ENCODE peak calls at places on chromosomes 13 and 19, in eight cellular contexts. One of them, this sample, is unnamed.
A peak's percentile ranks its signal among the peaks of the same experiment; 100 is the strongest.

GRCh38 chr13:37681295-37682032 is 82.9 kb upstream of the POSTN start:
- DNase-seq in HFFc6: peak; percentile 78
- DNase-seq in tibial nerve: no peak
- DNase-seq in H9: no peak
- DNase-seq in BJ: peak; percentile 79
- DNase-seq in glutamatergic neuron: no peak
- DNase-seq in mesothelial cell of epicardium: no peak
- DNase-seq in lung: no peak
- DNase-seq in this sample: no peak

GRCh38 chr19:507286-508203 is at the start of gene TPGS1:
- DNase-seq in HFFc6: peak; percentile 44
- DNase-seq in tibial nerve: peak; percentile 51
- DNase-seq in H9: peak; percentile 84
- DNase-seq in BJ: no peak
- DNase-seq in glutamatergic neuron: peak; percentile 89
- DNase-seq in mesothelial cell of epicardium: peak; percentile 82
- DNase-seq in lung: peak; percentile 73
- DNase-seq in this sample: peak; percentile 87

GRCh38 chr13:91357613-91358383 is 10.3 kb downstream of the MIR17HG start:
- DNase-seq in HFFc6: no peak
- DNase-seq in tibial nerve: no peak
- DNase-seq in H9: no peak
- DNase-seq in BJ: no peak
- DNase-seq in glutamatergic neuron: no peak
- DNase-seq in mesothelial cell of epicardium: no peak
- DNase-seq in lung: no peak
- DNase-seq in this sample: no peak

GRCh38 chr13:80010846-80011245 is 330.1 kb downstream of the SPRY2 start:
- DNase-seq in HFFc6: no peak
- DNase-seq in tibial nerve: no peak
- DNase-seq in H9: no peak
- DNase-seq in BJ: no peak
- DNase-seq in glutamatergic neuron: no peak
- DNase-seq in mesothelial cell of epicardium: no peak
- DNase-seq in lung: no peak
- DNase-seq in this sample: no peak

GRCh38 chr19:843180-843835 is 2.5 kb downstream of the PRTN3 start:
- DNase-seq in HFFc6: no peak
- DNase-seq in tibial nerve: no peak
- DNase-seq in H9: peak; percentile 69
- DNase-seq in BJ: no peak
- DNase-seq in glutamatergic neuron: peak; percentile 62
- DNase-seq in mesothelial cell of epicardium: no peak
- DNase-seq in lung: no peak
- DNase-seq in this sample: peak; percentile 76

GRCh38 chr19:52957591-52957990 is 5.1 kb downstream of the ZNF816 start:
- DNase-seq in HFFc6: no peak
- DNase-seq in tibial nerve: no peak
- DNase-seq in H9: no peak
- DNase-seq in BJ: no peak
- DNase-seq in glutamatergic neuron: no peak
- DNase-seq in mesothelial cell of epicardium: no peak
- DNase-seq in lung: no peak
- DNase-seq in this sample: no peak

GRCh38 chr19:32605544-32605943 is 24.6 kb downstream of the PDCD5 start:
- DNase-seq in HFFc6: no peak
- DNase-seq in tibial nerve: no peak
- DNase-seq in H9: no peak
- DNase-seq in BJ: no peak
- DNase-seq in glutamatergic neuron: no peak
- DNase-seq in mesothelial cell of epicardium: no peak
- DNase-seq in lung: no peak
- DNase-seq in this sample: no peak

GRCh38 chr19:42079886-42080763 is 4.2 kb downstream of the ZNF574 start:
- DNase-seq in HFFc6: no peak
- DNase-seq in tibial nerve: no peak
- DNase-seq in H9: no peak
- DNase-seq in BJ: no peak
- DNase-seq in glutamatergic neuron: no peak
- DNase-seq in mesothelial cell of epicardium: no peak
- DNase-seq in lung: no peak
- DNase-seq in this sample: no peak

GRCh38 chr19:7191946-7192691 is 102.1 kb downstream of the INSR start:
- DNase-seq in HFFc6: no peak
- DNase-seq in tibial nerve: no peak
- DNase-seq in H9: no peak
- DNase-seq in BJ: no peak
- DNase-seq in glutamatergic neuron: no peak
- DNase-seq in mesothelial cell of epicardium: no peak
- DNase-seq in lung: no peak
- DNase-seq in this sample: no peak

GRCh38 chr19:38848299-38849146 is 1.3 kb downstream of the HNRNPL start:
- DNase-seq in HFFc6: no peak
- DNase-seq in tibial nerve: no peak
- DNase-seq in H9: no peak
- DNase-seq in BJ: no peak
- DNase-seq in glutamatergic neuron: no peak
- DNase-seq in mesothelial cell of epicardium: no peak
- DNase-seq in lung: no peak
- DNase-seq in this sample: no peak

GRCh38 chr19:10611907-10612306 is 13.4 kb upstream of the SLC44A2 start:
- DNase-seq in HFFc6: no peak
- DNase-seq in tibial nerve: no peak
- DNase-seq in H9: no peak
- DNase-seq in BJ: no peak
- DNase-seq in glutamatergic neuron: no peak
- DNase-seq in mesothelial cell of epicardium: no peak
- DNase-seq in lung: no peak
- DNase-seq in this sample: no peak

GRCh38 chr19:40599331-40600085 is 1.7 kb upstream of the LTBP4 start:
- DNase-seq in HFFc6: no peak
- DNase-seq in tibial nerve: no peak
- DNase-seq in H9: peak; percentile 48
- DNase-seq in BJ: no peak
- DNase-seq in glutamatergic neuron: no peak
- DNase-seq in mesothelial cell of epicardium: no peak
- DNase-seq in lung: no peak
- DNase-seq in this sample: no peak

GRCh38 chr13:97855570-97855970 is 97.9 kb upstream of the IPO5 start:
- DNase-seq in HFFc6: peak; percentile 66
- DNase-seq in tibial nerve: no peak
- DNase-seq in H9: peak; percentile 46
- DNase-seq in BJ: peak; percentile 40
- DNase-seq in glutamatergic neuron: peak; percentile 37
- DNase-seq in mesothelial cell of epicardium: no peak
- DNase-seq in lung: no peak
- DNase-seq in this sample: peak; percentile 55

GRCh38 chr13:111485491-111486250 is 165.2 kb downstream of the TEX29 start:
- DNase-seq in HFFc6: no peak
- DNase-seq in tibial nerve: no peak
- DNase-seq in H9: no peak
- DNase-seq in BJ: no peak
- DNase-seq in glutamatergic neuron: no peak
- DNase-seq in mesothelial cell of epicardium: no peak
- DNase-seq in lung: no peak
- DNase-seq in this sample: no peak

GRCh38 chr19:11151181-11151580 is 4.4 kb downstream of the SPC24 start:
- DNase-seq in HFFc6: no peak
- DNase-seq in tibial nerve: no peak
- DNase-seq in H9: no peak
- DNase-seq in BJ: no peak
- DNase-seq in glutamatergic neuron: no peak
- DNase-seq in mesothelial cell of epicardium: no peak
- DNase-seq in lung: no peak
- DNase-seq in this sample: no peak

GRCh38 chr13:21872795-21873194 is 201.9 kb downstream of the FGF9 start:
- DNase-seq in HFFc6: no peak
- DNase-seq in tibial nerve: no peak
- DNase-seq in H9: no peak
- DNase-seq in BJ: no peak
- DNase-seq in glutamatergic neuron: no peak
- DNase-seq in mesothelial cell of epicardium: no peak
- DNase-seq in lung: peak; percentile 26
- DNase-seq in this sample: no peak

GRCh38 chr13:49995535-49996165 is 1.2 kb upstream of the TRIM13 start:
- DNase-seq in HFFc6: no peak
- DNase-seq in tibial nerve: no peak
- DNase-seq in H9: no peak
- DNase-seq in BJ: no peak
- DNase-seq in glutamatergic neuron: no peak
- DNase-seq in mesothelial cell of epicardium: no peak
- DNase-seq in lung: no peak
- DNase-seq in this sample: no peak

GRCh38 chr13:43376596-43376995 is 353.2 kb downstream of the DNAJC15 start:
- DNase-seq in HFFc6: no peak
- DNase-seq in tibial nerve: no peak
- DNase-seq in H9: no peak
- DNase-seq in BJ: no peak
- DNase-seq in glutamatergic neuron: no peak
- DNase-seq in mesothelial cell of epicardium: no peak
- DNase-seq in lung: no peak
- DNase-seq in this sample: no peak

GRCh38 chr13:98626298-98626940 is 49.5 kb upstream of the STK24 start:
- DNase-seq in HFFc6: no peak
- DNase-seq in tibial nerve: no peak
- DNase-seq in H9: no peak
- DNase-seq in BJ: no peak
- DNase-seq in glutamatergic neuron: no peak
- DNase-seq in mesothelial cell of epicardium: no peak
- DNase-seq in lung: no peak
- DNase-seq in this sample: no peak

GRCh38 chr19:47414469-47414868 is 4.9 kb downstream of the MEIS3 start:
- DNase-seq in HFFc6: no peak
- DNase-seq in tibial nerve: no peak
- DNase-seq in H9: no peak
- DNase-seq in BJ: no peak
- DNase-seq in glutamatergic neuron: peak; percentile 62
- DNase-seq in mesothelial cell of epicardium: no peak
- DNase-seq in lung: no peak
- DNase-seq in this sample: peak; percentile 46
- TF ChIP-seq CTCF in HFFc6: no peak
- TF ChIP-seq CTCF in tibial nerve: no peak
- TF ChIP-seq CTCF in H9: peak; percentile 54
- TF ChIP-seq CTCF in BJ: no peak
- TF ChIP-seq CTCF in glutamatergic neuron: no peak
- TF ChIP-seq CTCF in mesothelial cell of epicardium: no peak
- TF ChIP-seq CTCF in lung: no peak
- TF ChIP-seq CTCF in this sample: no peak

DNA sequence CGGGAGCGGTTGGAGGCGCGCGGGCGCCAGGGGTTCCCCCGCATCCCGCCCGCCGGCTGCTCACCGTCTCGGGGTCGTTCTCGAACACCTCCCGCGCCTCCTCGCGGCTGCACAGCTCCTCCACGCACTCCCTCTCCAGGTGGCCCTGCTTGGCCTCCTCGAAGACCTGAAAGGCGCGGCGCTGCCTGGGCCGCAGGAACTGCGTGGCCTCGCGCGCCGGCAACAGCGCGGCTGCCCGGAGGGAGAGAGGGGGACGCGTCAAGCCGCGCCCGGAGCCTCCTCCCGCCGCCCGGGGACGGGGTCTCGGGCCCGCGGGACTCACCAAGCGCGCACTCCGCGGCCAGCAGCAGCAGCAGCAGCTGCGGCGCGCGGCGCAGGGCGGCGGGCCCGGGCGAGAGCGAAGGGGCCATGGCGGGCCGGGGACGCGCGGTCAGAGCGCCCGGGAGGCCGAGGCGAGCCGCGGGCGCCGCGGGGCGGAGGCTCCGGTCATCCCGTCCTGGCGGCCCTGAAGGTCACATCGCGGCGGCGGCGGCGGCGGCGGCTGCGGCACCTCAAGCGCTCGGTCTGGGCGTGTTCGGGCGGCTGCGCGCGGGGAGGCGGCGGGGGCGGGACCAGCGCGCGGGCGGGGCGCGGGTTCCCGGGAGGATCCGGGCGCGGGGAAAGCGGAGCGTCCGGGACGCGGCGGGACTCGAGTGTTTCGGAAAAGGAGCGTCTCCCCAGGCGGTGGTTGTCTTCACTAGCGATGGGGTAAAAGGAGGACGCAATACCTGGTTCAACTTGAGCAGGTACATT is at the start of gene GAS6:
- DNase-seq in HFFc6: peak; percentile 46
- DNase-seq in tibial nerve: no peak
- DNase-seq in H9: peak; percentile 35
- DNase-seq in BJ: no peak
- DNase-seq in glutamatergic neuron: peak; percentile 70
- DNase-seq in mesothelial cell of epicardium: no peak
- DNase-seq in lung: no peak
- DNase-seq in this sample: peak; percentile 81
- TF ChIP-seq CTCF in HFFc6: peak; percentile 59
- TF ChIP-seq CTCF in tibial nerve: no peak
- TF ChIP-seq CTCF in H9: peak; percentile 11
- TF ChIP-seq CTCF in BJ: no peak
- TF ChIP-seq CTCF in glutamatergic neuron: no peak
- TF ChIP-seq CTCF in mesothelial cell of epicardium: no peak
- TF ChIP-seq CTCF in lung: no peak
- TF ChIP-seq CTCF in this sample: no peak

GRCh38 chr19:35851213-35852028 is 883 bp downstream of the NPHS1 start:
- DNase-seq in HFFc6: no peak
- DNase-seq in tibial nerve: no peak
- DNase-seq in H9: peak; percentile 84
- DNase-seq in BJ: no peak
- DNase-seq in glutamatergic neuron: peak; percentile 61
- DNase-seq in mesothelial cell of epicardium: no peak
- DNase-seq in lung: no peak
- DNase-seq in this sample: peak; percentile 57
- TF ChIP-seq CTCF in HFFc6: no peak
- TF ChIP-seq CTCF in tibial nerve: no peak
- TF ChIP-seq CTCF in H9: peak; percentile 83
- TF ChIP-seq CTCF in BJ: no peak
- TF ChIP-seq CTCF in glutamatergic neuron: peak; percentile 25
- TF ChIP-seq CTCF in mesothelial cell of epicardium: no peak
- TF ChIP-seq CTCF in lung: no peak
- TF ChIP-seq CTCF in this sample: peak; percentile 45

GRCh38 chr19:5536337-5536894 is 31.3 kb downstream of the TINCR start:
- DNase-seq in HFFc6: peak; percentile 3
- DNase-seq in tibial nerve: no peak
- DNase-seq in H9: peak; percentile 96
- DNase-seq in BJ: peak; percentile 1
- DNase-seq in glutamatergic neuron: peak; percentile 84
- DNase-seq in mesothelial cell of epicardium: peak; percentile 41
- DNase-seq in lung: no peak
- DNase-seq in this sample: peak; percentile 82
- TF ChIP-seq CTCF in HFFc6: no peak
- TF ChIP-seq CTCF in tibial nerve: no peak
- TF ChIP-seq CTCF in H9: no peak
- TF ChIP-seq CTCF in BJ: no peak
- TF ChIP-seq CTCF in glutamatergic neuron: no peak
- TF ChIP-seq CTCF in mesothelial cell of epicardium: no peak
- TF ChIP-seq CTCF in lung: no peak
- TF ChIP-seq CTCF in this sample: no peak

GRCh38 chr19:13825489-13826475 is 30.5 kb downstream of the ZSWIM4 start:
- DNase-seq in HFFc6: no peak
- DNase-seq in tibial nerve: no peak
- DNase-seq in H9: peak; percentile 93
- DNase-seq in BJ: no peak
- DNase-seq in glutamatergic neuron: peak; percentile 48
- DNase-seq in mesothelial cell of epicardium: no peak
- DNase-seq in lung: no peak
- DNase-seq in this sample: peak; percentile 79
- TF ChIP-seq CTCF in HFFc6: peak; percentile 63
- TF ChIP-seq CTCF in tibial nerve: no peak
- TF ChIP-seq CTCF in H9: peak; percentile 49
- TF ChIP-seq CTCF in BJ: peak; percentile 6
- TF ChIP-seq CTCF in glutamatergic neuron: peak; percentile 41
- TF ChIP-seq CTCF in mesothelial cell of epicardium: no peak
- TF ChIP-seq CTCF in lung: no peak
- TF ChIP-seq CTCF in this sample: no peak